ENCODE peak calls at places on chromosomes 5 and 9, in eight cellular contexts. One of them, this sample, is unnamed.

GRCh38 chr5:112012112-112012511 is 255.1 kb upstream of the NREP start:
- DNase-seq in NCI-H2081: no peak
- DNase-seq in H4: peak
- DNase-seq in adrenal gland: no peak
- DNase-seq in psoas muscle: no peak
- DNase-seq in caudate nucleus: no peak
- DNase-seq in LHCN-M2: peak
- DNase-seq in SW480: no peak
- DNase-seq in this sample: no peak

GRCh38 chr5:32707394-32707997 is 3.6 kb upstream of the NPR3 start:
- DNase-seq in NCI-H2081: peak
- DNase-seq in H4: peak
- DNase-seq in adrenal gland: no peak
- DNase-seq in psoas muscle: no peak
- DNase-seq in caudate nucleus: no peak
- DNase-seq in LHCN-M2: peak
- DNase-seq in SW480: peak
- DNase-seq in this sample: no peak

GRCh38 chr5:36624277-36624676 is 17.9 kb downstream of the SLC1A3 start:
- DNase-seq in NCI-H2081: no peak
- DNase-seq in H4: no peak
- DNase-seq in adrenal gland: no peak
- DNase-seq in psoas muscle: peak
- DNase-seq in caudate nucleus: no peak
- DNase-seq in LHCN-M2: no peak
- DNase-seq in SW480: no peak
- DNase-seq in this sample: peak

GRCh38 chr5:172910828-172911627 is 48.2 kb upstream of the RPL26L1 start:
- DNase-seq in NCI-H2081: peak
- DNase-seq in H4: peak
- DNase-seq in adrenal gland: peak
- DNase-seq in psoas muscle: peak
- DNase-seq in caudate nucleus: no peak
- DNase-seq in LHCN-M2: peak
- DNase-seq in SW480: peak
- DNase-seq in this sample: peak

GRCh38 chr9:79266986-79267385 is 304.8 kb upstream of the TLE4 start:
- DNase-seq in NCI-H2081: no peak
- DNase-seq in H4: no peak
- DNase-seq in adrenal gland: no peak
- DNase-seq in psoas muscle: no peak
- DNase-seq in caudate nucleus: no peak
- DNase-seq in LHCN-M2: no peak
- DNase-seq in SW480: no peak
- DNase-seq in this sample: no peak

GRCh38 chr9:16337322-16338029 is 533.0 kb downstream of the BNC2 start:
- DNase-seq in NCI-H2081: no peak
- DNase-seq in H4: peak
- DNase-seq in adrenal gland: peak
- DNase-seq in psoas muscle: no peak
- DNase-seq in caudate nucleus: no peak
- DNase-seq in LHCN-M2: peak
- DNase-seq in SW480: peak
- DNase-seq in this sample: no peak

GRCh38 chr9:99069532-99069931 is 35.4 kb upstream of the TGFBR1 start:
- DNase-seq in NCI-H2081: no peak
- DNase-seq in H4: no peak
- DNase-seq in adrenal gland: no peak
- DNase-seq in psoas muscle: no peak
- DNase-seq in caudate nucleus: no peak
- DNase-seq in LHCN-M2: no peak
- DNase-seq in SW480: no peak
- DNase-seq in this sample: no peak

GRCh38 chr9:130981002-130981760 is 27.8 kb upstream of the LAMC3 start:
- DNase-seq in NCI-H2081: no peak
- DNase-seq in H4: no peak
- DNase-seq in adrenal gland: no peak
- DNase-seq in psoas muscle: no peak
- DNase-seq in caudate nucleus: no peak
- DNase-seq in LHCN-M2: no peak
- DNase-seq in SW480: no peak
- DNase-seq in this sample: no peak

GRCh38 chr5:157917909-157918809 is 59.2 kb upstream of the CLINT1 start:
- DNase-seq in NCI-H2081: peak
- DNase-seq in H4: peak
- DNase-seq in adrenal gland: peak
- DNase-seq in psoas muscle: peak
- DNase-seq in caudate nucleus: no peak
- DNase-seq in LHCN-M2: peak
- DNase-seq in SW480: peak
- DNase-seq in this sample: peak

GRCh38 chr5:65508978-65509377 is 27.3 kb upstream of the ADAMTS6 start:
- DNase-seq in NCI-H2081: no peak
- DNase-seq in H4: no peak
- DNase-seq in adrenal gland: no peak
- DNase-seq in psoas muscle: no peak
- DNase-seq in caudate nucleus: no peak
- DNase-seq in LHCN-M2: no peak
- DNase-seq in SW480: no peak
- DNase-seq in this sample: no peak

GRCh38 chr5:157476699-157477408 is 16.8 kb downstream of the NIPAL4 start:
- DNase-seq in NCI-H2081: peak
- DNase-seq in H4: peak
- DNase-seq in adrenal gland: peak
- DNase-seq in psoas muscle: no peak
- DNase-seq in caudate nucleus: no peak
- DNase-seq in LHCN-M2: peak
- DNase-seq in SW480: peak
- DNase-seq in this sample: no peak

GRCh38 chr5:9082996-9083395 is 462.9 kb downstream of the SEMA5A start:
- DNase-seq in NCI-H2081: no peak
- DNase-seq in H4: no peak
- DNase-seq in adrenal gland: no peak
- DNase-seq in psoas muscle: no peak
- DNase-seq in caudate nucleus: no peak
- DNase-seq in LHCN-M2: no peak
- DNase-seq in SW480: no peak
- DNase-seq in this sample: no peak

GRCh38 chr5:10324519-10325370 is 17.0 kb upstream of the CMBL start:
- DNase-seq in NCI-H2081: no peak
- DNase-seq in H4: no peak
- DNase-seq in adrenal gland: no peak
- DNase-seq in psoas muscle: no peak
- DNase-seq in caudate nucleus: no peak
- DNase-seq in LHCN-M2: no peak
- DNase-seq in SW480: no peak
- DNase-seq in this sample: no peak

GRCh38 chr5:61207884-61208283 is 45.6 kb upstream of the SMIM15 start:
- DNase-seq in NCI-H2081: no peak
- DNase-seq in H4: no peak
- DNase-seq in adrenal gland: no peak
- DNase-seq in psoas muscle: no peak
- DNase-seq in caudate nucleus: no peak
- DNase-seq in LHCN-M2: no peak
- DNase-seq in SW480: no peak
- DNase-seq in this sample: no peak

GRCh38 chr5:368162-369084 is 46.9 kb downstream of the AHRR start:
- DNase-seq in NCI-H2081: no peak
- DNase-seq in H4: peak
- DNase-seq in adrenal gland: no peak
- DNase-seq in psoas muscle: no peak
- DNase-seq in caudate nucleus: no peak
- DNase-seq in LHCN-M2: peak
- DNase-seq in SW480: peak
- DNase-seq in this sample: peak

GRCh38 chr5:15383469-15383868 is 116.5 kb upstream of the FBXL7 start:
- DNase-seq in NCI-H2081: peak
- DNase-seq in H4: no peak
- DNase-seq in adrenal gland: no peak
- DNase-seq in psoas muscle: no peak
- DNase-seq in caudate nucleus: no peak
- DNase-seq in LHCN-M2: peak
- DNase-seq in SW480: peak
- DNase-seq in this sample: no peak

GRCh38 chr5:33244441-33245150 is 196.2 kb upstream of the TARS1 start:
- DNase-seq in NCI-H2081: no peak
- DNase-seq in H4: no peak
- DNase-seq in adrenal gland: no peak
- DNase-seq in psoas muscle: no peak
- DNase-seq in caudate nucleus: no peak
- DNase-seq in LHCN-M2: no peak
- DNase-seq in SW480: no peak
- DNase-seq in this sample: no peak

GRCh38 chr5:163914911-163915310 is 409.5 kb downstream of the MAT2B start:
- DNase-seq in NCI-H2081: peak
- DNase-seq in H4: no peak
- DNase-seq in adrenal gland: no peak
- DNase-seq in psoas muscle: no peak
- DNase-seq in caudate nucleus: no peak
- DNase-seq in LHCN-M2: no peak
- DNase-seq in SW480: peak
- DNase-seq in this sample: no peak

GRCh38 chr5:14109771-14110170 is 33.4 kb upstream of the TRIO start:
- DNase-seq in NCI-H2081: no peak
- DNase-seq in H4: no peak
- DNase-seq in adrenal gland: no peak
- DNase-seq in psoas muscle: no peak
- DNase-seq in caudate nucleus: no peak
- DNase-seq in LHCN-M2: no peak
- DNase-seq in SW480: no peak
- DNase-seq in this sample: no peak

GRCh38 chr5:144531191-144531590 is 360.5 kb downstream of the KCTD16 start:
- DNase-seq in NCI-H2081: no peak
- DNase-seq in H4: no peak
- DNase-seq in adrenal gland: no peak
- DNase-seq in psoas muscle: no peak
- DNase-seq in caudate nucleus: no peak
- DNase-seq in LHCN-M2: no peak
- DNase-seq in SW480: no peak
- DNase-seq in this sample: no peak

GRCh38 chr5:177183142-177183541 is 49.6 kb downstream of the NSD1 start:
- DNase-seq in NCI-H2081: no peak
- DNase-seq in H4: no peak
- DNase-seq in adrenal gland: no peak
- DNase-seq in psoas muscle: no peak
- DNase-seq in caudate nucleus: no peak
- DNase-seq in LHCN-M2: no peak
- DNase-seq in SW480: no peak
- DNase-seq in this sample: no peak

GRCh38 chr9:28166179-28166578 is 592.9 kb upstream of the C9orf72 start:
- DNase-seq in NCI-H2081: no peak
- DNase-seq in H4: peak
- DNase-seq in adrenal gland: no peak
- DNase-seq in psoas muscle: no peak
- DNase-seq in caudate nucleus: no peak
- DNase-seq in LHCN-M2: no peak
- DNase-seq in SW480: no peak
- DNase-seq in this sample: no peak

GRCh38 chr5:73376618-73377170 is 71.9 kb downstream of the FOXD1 start:
- DNase-seq in NCI-H2081: no peak
- DNase-seq in H4: no peak
- DNase-seq in adrenal gland: no peak
- DNase-seq in psoas muscle: no peak
- DNase-seq in caudate nucleus: no peak
- DNase-seq in LHCN-M2: peak
- DNase-seq in SW480: no peak
- DNase-seq in this sample: no peak

GRCh38 chr9:72315089-72315509 is 49.9 kb downstream of the ZFAND5 start:
- DNase-seq in NCI-H2081: peak
- DNase-seq in H4: peak
- DNase-seq in adrenal gland: peak
- DNase-seq in psoas muscle: peak
- DNase-seq in caudate nucleus: no peak
- DNase-seq in LHCN-M2: peak
- DNase-seq in SW480: peak
- DNase-seq in this sample: peak

GRCh38 chr5:144205141-144205551 is 34.5 kb downstream of the KCTD16 start:
- DNase-seq in NCI-H2081: peak
- DNase-seq in H4: peak
- DNase-seq in adrenal gland: no peak
- DNase-seq in psoas muscle: peak
- DNase-seq in caudate nucleus: no peak
- DNase-seq in LHCN-M2: peak
- DNase-seq in SW480: no peak
- DNase-seq in this sample: no peak